ENCODE peak calls at places on chromosomes 11 and 22, in six cellular contexts. One of them, this sample, is unnamed.

GRCh38 chr22:50734986-50735738 is 2.8 kb upstream of the ACR start:
- DNase-seq in A549: no peak
- DNase-seq in tibial nerve: peak; percentile 7
- DNase-seq in adrenal gland: no peak
- DNase-seq in prostate gland: no peak
- DNase-seq in endothelial cell of umbilical vein: no peak
- DNase-seq in this sample: peak; percentile 77

GRCh38 chr11:2732940-2733628 is 33.3 kb upstream of the KCNQ1OT1 start:
- DNase-seq in A549: no peak
- DNase-seq in tibial nerve: no peak
- DNase-seq in adrenal gland: no peak
- DNase-seq in prostate gland: no peak
- DNase-seq in endothelial cell of umbilical vein: no peak
- DNase-seq in this sample: no peak

GRCh38 chr11:120184371-120184945 is 26.4 kb upstream of the OAF start:
- DNase-seq in A549: no peak
- DNase-seq in tibial nerve: peak; percentile 55
- DNase-seq in adrenal gland: no peak
- DNase-seq in prostate gland: no peak
- DNase-seq in endothelial cell of umbilical vein: no peak
- DNase-seq in this sample: peak; percentile 80

GRCh38 chr11:34351687-34352469 is 5.9 kb downstream of the ABTB2 start:
- DNase-seq in A549: no peak
- DNase-seq in tibial nerve: no peak
- DNase-seq in adrenal gland: no peak
- DNase-seq in prostate gland: no peak
- DNase-seq in endothelial cell of umbilical vein: no peak
- DNase-seq in this sample: no peak

GRCh38 chr11:102359372-102359771 is 12.4 kb downstream of the BIRC2 start:
- DNase-seq in A549: peak; percentile 28
- DNase-seq in tibial nerve: no peak
- DNase-seq in adrenal gland: no peak
- DNase-seq in prostate gland: no peak
- DNase-seq in endothelial cell of umbilical vein: no peak
- DNase-seq in this sample: no peak

GRCh38 chr11:96741068-96741467 is 351.3 kb downstream of the JRKL start:
- DNase-seq in A549: no peak
- DNase-seq in tibial nerve: no peak
- DNase-seq in adrenal gland: no peak
- DNase-seq in prostate gland: no peak
- DNase-seq in endothelial cell of umbilical vein: no peak
- DNase-seq in this sample: no peak

GRCh38 chr22:43561421-43562178 is 149.8 kb downstream of the MPPED1 start:
- DNase-seq in A549: no peak
- DNase-seq in tibial nerve: no peak
- DNase-seq in adrenal gland: no peak
- DNase-seq in prostate gland: no peak
- DNase-seq in endothelial cell of umbilical vein: no peak
- DNase-seq in this sample: no peak

GRCh38 chr11:77602385-77603105 is 12.8 kb downstream of the AQP11 start:
- DNase-seq in A549: peak; percentile 72
- DNase-seq in tibial nerve: no peak
- DNase-seq in adrenal gland: no peak
- DNase-seq in prostate gland: no peak
- DNase-seq in endothelial cell of umbilical vein: peak; percentile 75
- DNase-seq in this sample: no peak

GRCh38 chr11:57318178-57318577 is 6.6 kb downstream of the TNKS1BP1 start:
- DNase-seq in A549: no peak
- DNase-seq in tibial nerve: no peak
- DNase-seq in adrenal gland: no peak
- DNase-seq in prostate gland: no peak
- DNase-seq in endothelial cell of umbilical vein: peak; percentile 24
- DNase-seq in this sample: no peak

GRCh38 chr11:12281571-12282478 is 95.5 kb upstream of the PARVA start:
- DNase-seq in A549: peak; percentile 77
- DNase-seq in tibial nerve: peak; percentile 87
- DNase-seq in adrenal gland: peak; percentile 89
- DNase-seq in prostate gland: peak; percentile 87
- DNase-seq in endothelial cell of umbilical vein: peak; percentile 81
- DNase-seq in this sample: peak; percentile 90

GRCh38 chr11:1082346-1082727 is 7.7 kb downstream of the MUC2 start:
- DNase-seq in A549: no peak
- DNase-seq in tibial nerve: no peak
- DNase-seq in adrenal gland: no peak
- DNase-seq in prostate gland: no peak
- DNase-seq in endothelial cell of umbilical vein: no peak
- DNase-seq in this sample: no peak

GRCh38 chr11:69923641-69924307 is 104.6 kb upstream of the FGF3 start:
- DNase-seq in A549: no peak
- DNase-seq in tibial nerve: no peak
- DNase-seq in adrenal gland: no peak
- DNase-seq in prostate gland: no peak
- DNase-seq in endothelial cell of umbilical vein: no peak
- DNase-seq in this sample: no peak

GRCh38 chr11:67466962-67467771 is 1.9 kb downstream of the TMEM134 start:
- DNase-seq in A549: no peak
- DNase-seq in tibial nerve: no peak
- DNase-seq in adrenal gland: no peak
- DNase-seq in prostate gland: no peak
- DNase-seq in endothelial cell of umbilical vein: no peak
- DNase-seq in this sample: no peak

GRCh38 chr11:67468056-67468455 is 995 bp downstream of the TMEM134 start:
- DNase-seq in A549: no peak
- DNase-seq in tibial nerve: no peak
- DNase-seq in adrenal gland: peak; percentile 62
- DNase-seq in prostate gland: peak; percentile 95
- DNase-seq in endothelial cell of umbilical vein: no peak
- DNase-seq in this sample: peak; percentile 86

GRCh38 chr11:67468509-67468834 is 579 bp downstream of the TMEM134 start:
- DNase-seq in A549: no peak
- DNase-seq in tibial nerve: no peak
- DNase-seq in adrenal gland: no peak
- DNase-seq in prostate gland: no peak
- DNase-seq in endothelial cell of umbilical vein: no peak
- DNase-seq in this sample: no peak

GRCh38 chr11:67470337-67471002 is 1.4 kb upstream of the TMEM134 start:
- DNase-seq in A549: no peak
- DNase-seq in tibial nerve: no peak
- DNase-seq in adrenal gland: no peak
- DNase-seq in prostate gland: no peak
- DNase-seq in endothelial cell of umbilical vein: no peak
- DNase-seq in this sample: no peak

DNA sequence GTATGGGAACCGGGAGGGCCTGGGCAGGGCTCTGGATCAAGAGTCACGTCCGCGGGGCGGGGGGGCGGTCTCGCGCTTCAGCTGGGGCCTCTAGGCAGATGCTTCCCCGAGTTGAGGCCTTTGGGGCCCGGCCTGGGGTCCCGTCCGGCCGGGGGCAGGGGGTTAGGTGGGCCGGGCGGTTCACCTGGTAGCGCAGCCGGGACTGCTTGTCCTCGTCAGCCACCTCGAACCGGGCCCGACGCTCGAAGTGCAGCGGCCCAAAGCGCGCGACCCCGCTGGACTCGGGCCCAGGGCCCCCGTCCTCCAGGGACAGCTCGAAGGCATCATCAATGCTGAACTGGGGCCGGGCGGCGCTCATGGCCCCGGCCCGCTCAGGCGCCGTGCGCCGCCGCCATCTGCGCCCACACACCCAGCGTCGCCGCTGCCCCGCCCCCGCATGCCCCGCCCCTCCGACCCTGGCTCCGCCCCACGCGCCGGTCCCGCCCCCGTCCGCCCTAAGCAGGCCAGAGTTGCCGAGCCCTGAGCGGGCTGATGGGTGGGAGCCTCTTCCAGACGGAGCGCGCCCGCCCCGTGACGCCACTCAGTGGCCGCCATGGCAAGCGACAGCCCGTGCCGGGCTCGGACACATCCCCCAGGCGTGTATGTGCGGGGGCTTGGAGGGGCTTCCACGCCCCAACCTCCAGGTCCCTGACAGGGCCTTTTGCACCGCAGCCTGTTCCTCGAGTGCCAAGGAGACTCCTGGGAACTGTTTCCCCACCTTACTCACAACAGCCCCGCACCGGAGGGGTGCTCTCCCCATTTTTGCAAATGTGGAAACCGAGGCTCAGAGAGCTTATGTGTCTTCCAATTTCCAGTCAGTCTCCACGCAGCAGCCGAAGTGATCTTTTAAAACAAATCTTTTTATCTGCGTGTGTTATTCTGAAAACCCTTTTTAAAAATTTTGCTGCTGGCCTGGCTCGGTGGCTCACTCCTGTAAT is at the start of gene TMEM134:
- DNase-seq in A549: peak; percentile 94
- DNase-seq in tibial nerve: peak; percentile 84
- DNase-seq in adrenal gland: peak; percentile 94
- DNase-seq in prostate gland: peak; percentile 90
- DNase-seq in endothelial cell of umbilical vein: peak; percentile 88
- DNase-seq in this sample: peak; percentile 88
- TF ChIP-seq POLR2A in A549: peak; percentile 73
- TF ChIP-seq POLR2A in tibial nerve: peak; percentile 74
- TF ChIP-seq POLR2A in adrenal gland: peak; percentile 88
- TF ChIP-seq POLR2A in prostate gland: peak; percentile 80
- TF ChIP-seq POLR2A in endothelial cell of umbilical vein: peak; percentile 90
- TF ChIP-seq POLR2A in this sample: no peak

GRCh38 chr22:46613606-46613997 is 6.6 kb upstream of the GRAMD4 start:
- DNase-seq in A549: no peak
- DNase-seq in tibial nerve: no peak
- DNase-seq in adrenal gland: no peak
- DNase-seq in prostate gland: no peak
- DNase-seq in endothelial cell of umbilical vein: peak; percentile 48
- DNase-seq in this sample: no peak

GRCh38 chr22:46611189-46611588 is 9.0 kb upstream of the GRAMD4 start:
- DNase-seq in A549: no peak
- DNase-seq in tibial nerve: no peak
- DNase-seq in adrenal gland: no peak
- DNase-seq in prostate gland: no peak
- DNase-seq in endothelial cell of umbilical vein: no peak
- DNase-seq in this sample: no peak

GRCh38 chr22:46612341-46612903 is 7.8 kb upstream of the GRAMD4 start:
- DNase-seq in A549: no peak
- DNase-seq in tibial nerve: no peak
- DNase-seq in adrenal gland: no peak
- DNase-seq in prostate gland: no peak
- DNase-seq in endothelial cell of umbilical vein: no peak
- DNase-seq in this sample: no peak

GRCh38 chr22:46612904-46613605 is 7.1 kb upstream of the GRAMD4 start:
- DNase-seq in A549: no peak
- DNase-seq in tibial nerve: no peak
- DNase-seq in adrenal gland: peak; percentile 51
- DNase-seq in prostate gland: no peak
- DNase-seq in endothelial cell of umbilical vein: peak; percentile 15
- DNase-seq in this sample: no peak

DNA sequence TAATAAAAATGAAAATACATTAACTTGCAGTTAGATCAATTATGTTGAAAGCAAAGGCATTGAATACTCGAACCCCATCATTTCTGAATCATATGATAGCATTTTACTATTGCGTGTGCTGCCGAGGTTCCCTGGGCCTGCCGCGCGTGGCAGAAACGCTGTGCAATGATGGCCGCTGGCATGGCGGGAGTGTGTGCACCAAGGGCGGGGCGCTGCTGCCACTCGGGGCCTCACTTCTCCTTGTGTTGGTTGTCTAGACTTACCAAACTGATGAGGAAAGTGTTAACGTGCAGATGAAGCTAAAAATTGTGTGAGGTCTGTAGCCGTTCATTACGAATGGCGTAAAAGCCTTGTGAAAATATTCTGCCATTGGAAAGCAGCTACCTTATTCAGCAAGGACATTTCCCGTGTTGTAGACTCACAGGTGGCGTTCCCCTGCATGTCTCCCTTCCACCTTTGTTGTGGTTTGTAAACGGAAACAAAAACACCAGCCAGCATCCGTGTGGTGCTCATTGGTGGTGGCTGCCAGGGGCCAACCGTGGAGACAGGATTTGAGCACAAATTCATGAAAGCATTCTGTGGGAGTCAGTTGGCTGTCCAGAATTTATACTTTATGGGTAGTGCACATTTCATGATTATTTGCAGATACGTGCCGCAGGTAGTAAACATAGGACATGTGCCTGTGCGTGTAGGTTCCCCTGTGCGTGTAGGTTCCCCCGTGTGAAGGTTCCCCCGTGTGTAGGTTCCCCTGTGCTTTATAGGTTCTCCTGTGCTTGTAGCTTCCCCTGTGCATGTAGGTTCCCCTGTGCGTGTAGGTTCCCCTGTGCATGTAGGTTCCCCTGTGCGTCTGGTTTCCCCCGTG is 5.9 kb upstream of the GRAMD4 start:
- DNase-seq in A549: no peak
- DNase-seq in tibial nerve: no peak
- DNase-seq in adrenal gland: no peak
- DNase-seq in prostate gland: no peak
- DNase-seq in endothelial cell of umbilical vein: no peak
- DNase-seq in this sample: no peak
- TF ChIP-seq POLR2A in A549: no peak
- TF ChIP-seq POLR2A in tibial nerve: no peak
- TF ChIP-seq POLR2A in adrenal gland: no peak
- TF ChIP-seq POLR2A in prostate gland: no peak
- TF ChIP-seq POLR2A in endothelial cell of umbilical vein: no peak
- TF ChIP-seq POLR2A in this sample: no peak

GRCh38 chr22:38739300-38740055 is 16.3 kb downstream of the SUN2 start:
- DNase-seq in A549: no peak
- DNase-seq in tibial nerve: no peak
- DNase-seq in adrenal gland: no peak
- DNase-seq in prostate gland: no peak
- DNase-seq in endothelial cell of umbilical vein: no peak
- DNase-seq in this sample: no peak
- TF ChIP-seq POLR2A in A549: no peak
- TF ChIP-seq POLR2A in tibial nerve: no peak
- TF ChIP-seq POLR2A in adrenal gland: no peak
- TF ChIP-seq POLR2A in prostate gland: no peak
- TF ChIP-seq POLR2A in endothelial cell of umbilical vein: no peak
- TF ChIP-seq POLR2A in this sample: no peak

GRCh38 chr11:126352934-126353801 is 2.3 kb upstream of the ST3GAL4 start:
- DNase-seq in A549: peak; percentile 75
- DNase-seq in tibial nerve: no peak
- DNase-seq in adrenal gland: no peak
- DNase-seq in prostate gland: no peak
- DNase-seq in endothelial cell of umbilical vein: peak; percentile 41
- DNase-seq in this sample: no peak

GRCh38 chr11:126354631-126355323 is 709 bp upstream of the ST3GAL4 start:
- DNase-seq in A549: no peak
- DNase-seq in tibial nerve: no peak
- DNase-seq in adrenal gland: no peak
- DNase-seq in prostate gland: no peak
- DNase-seq in endothelial cell of umbilical vein: peak; percentile 21
- DNase-seq in this sample: no peak

GRCh38 chr11:126357055-126357962 is 1.8 kb downstream of the ST3GAL4 start:
- DNase-seq in A549: no peak
- DNase-seq in tibial nerve: no peak
- DNase-seq in adrenal gland: no peak
- DNase-seq in prostate gland: no peak
- DNase-seq in endothelial cell of umbilical vein: no peak
- DNase-seq in this sample: no peak

GRCh38 chr11:126355926-126356897 is 726 bp downstream of the ST3GAL4 start:
- DNase-seq in A549: no peak
- DNase-seq in tibial nerve: no peak
- DNase-seq in adrenal gland: peak; percentile 68
- DNase-seq in prostate gland: no peak
- DNase-seq in endothelial cell of umbilical vein: peak; percentile 26
- DNase-seq in this sample: peak; percentile 36

GRCh38 chr11:126355324-126355925 is at the start of gene ST3GAL4:
- DNase-seq in A549: peak; percentile 69
- DNase-seq in tibial nerve: peak; percentile 66
- DNase-seq in adrenal gland: peak; percentile 89
- DNase-seq in prostate gland: peak; percentile 60
- DNase-seq in endothelial cell of umbilical vein: peak; percentile 73
- DNase-seq in this sample: peak; percentile 94
- TF ChIP-seq POLR2A in A549: peak; percentile 55
- TF ChIP-seq POLR2A in tibial nerve: peak; percentile 61
- TF ChIP-seq POLR2A in adrenal gland: peak; percentile 68
- TF ChIP-seq POLR2A in prostate gland: no peak
- TF ChIP-seq POLR2A in endothelial cell of umbilical vein: peak; percentile 82
- TF ChIP-seq POLR2A in this sample: no peak

This sample was measured in lower leg skin.